ENCODE peak calls at places on chromosomes 11 and 22, in five cellular contexts. R is tibial nerve, Z is cardiac fibroblast, K is astrocyte of the spinal cord, W is heart left ventricle. D is an unnamed sample.

GRCh38 chr11:44316388-44317240 is 6.7 kb upstream of the ALX4 start:
- DNase-seq in R (no peak), Z (no peak), K (no peak), W (no peak), D (no peak)

GRCh38 chr11:134636071-134636470 is 224.0 kb upstream of the B3GAT1 start:
- DNase-seq in R (no peak), Z (no peak), K (no peak), W (no peak), D (no peak)

GRCh38 chr11:102142333-102142732 is 32.1 kb downstream of the YAP1 start:
- DNase-seq in R (no peak), Z (no peak), K (no peak), W (no peak), D (peak; percentile 56)

GRCh38 chr11:2690596-2691354 is 9.0 kb downstream of the KCNQ1OT1 start:
- DNase-seq in R (no peak), Z (no peak), K (no peak), W (no peak), D (no peak)

GRCh38 chr22:25747245-25747944 is 5.4 kb downstream of the MYO18B start:
- DNase-seq in R (no peak), Z (peak; percentile 98), K (peak; percentile 96), W (peak; percentile 66), D (peak; percentile 97)

GRCh38 chr22:23066200-23067022 is 3.9 kb upstream of the GNAZ start:
- DNase-seq in R (no peak), Z (no peak), K (no peak), W (peak; percentile 24), D (no peak)

GRCh38 chr11:43327987-43328386 is 16.2 kb downstream of the API5 start:
- DNase-seq in R (no peak), Z (peak; percentile 98), K (peak; percentile 92), W (no peak), D (peak; percentile 94)

GRCh38 chr11:10664511-10664910 is 29.0 kb downstream of the IRAG1 start:
- DNase-seq in R (no peak), Z (no peak), K (no peak), W (no peak), D (no peak)

GRCh38 chr11:35326266-35326879 is 93.0 kb downstream of the SLC1A2 start:
- DNase-seq in R (no peak), Z (no peak), K (no peak), W (no peak), D (no peak)

GRCh38 chr22:33781396-33781795 is 138.9 kb downstream of the LARGE1 start:
- DNase-seq in R (no peak), Z (peak; percentile 7), K (no peak), W (no peak), D (peak; percentile 79)

GRCh38 chr22:47288640-47289039 is 526.2 kb downstream of the TBC1D22A start:
- DNase-seq in R (no peak), Z (no peak), K (no peak), W (no peak), D (no peak)

GRCh38 chr11:68213135-68213515 is at the start of gene KMT5B:
- DNase-seq in R (no peak), Z (peak; percentile 57), K (peak; percentile 46), W (peak; percentile 80), D (peak; percentile 72)

GRCh38 chr11:19345519-19345847 is 104.7 kb upstream of the E2F8 start:
- DNase-seq in R (no peak), Z (peak; percentile 46), K (no peak), W (peak; percentile 66), D (no peak)

GRCh38 chr22:50002791-50003190 is 9.8 kb downstream of the IL17REL start:
- DNase-seq in R (no peak), Z (peak; percentile 16), K (no peak), W (no peak), D (no peak)

GRCh38 chr22:46803936-46804335 is 41.5 kb downstream of the TBC1D22A start:
- DNase-seq in R (no peak), Z (no peak), K (no peak), W (no peak), D (no peak)

GRCh38 chr22:49996532-49997220 is 15.9 kb downstream of the IL17REL start:
- DNase-seq in R (no peak), Z (no peak), K (no peak), W (no peak), D (no peak)

GRCh38 chr11:127506647-127507046 is 506.1 kb upstream of the KIRREL3 start:
- DNase-seq in R (no peak), Z (no peak), K (no peak), W (no peak), D (no peak)

GRCh38 chr11:72764503-72764902 is 12.3 kb upstream of the ARAP1 start:
- DNase-seq in R (no peak), Z (no peak), K (no peak), W (no peak), D (no peak)

GRCh38 chr22:44351037-44351436 is 38.3 kb upstream of the SHISAL1 start:
- DNase-seq in R (no peak), Z (no peak), K (no peak), W (no peak), D (no peak)

GRCh38 chr22:20436309-20437252 is 1.0 kb downstream of the SCARF2 start:
- DNase-seq in R (no peak), Z (peak; percentile 46), K (peak; percentile 50), W (peak; percentile 72), D (peak; percentile 34)

GRCh38 chr22:49191506-49191980 is 636.1 kb downstream of the BRD1 start:
- DNase-seq in R (no peak), Z (no peak), K (no peak), W (no peak), D (no peak)

GRCh38 chr11:119376197-119376847 is 5.2 kb downstream of the USP2 start:
- DNase-seq in R (no peak), Z (no peak), K (no peak), W (no peak), D (no peak)

GRCh38 chr11:130213143-130213978 is 53.8 kb downstream of the ST14 start:
- DNase-seq in R (no peak), Z (peak; percentile 30), K (peak; percentile 14), W (peak; percentile 83), D (peak; percentile 26)

GRCh38 chr11:82775736-82776346 is 42.2 kb upstream of the FAM181B start:
- DNase-seq in R (no peak), Z (peak; percentile 71), K (peak; percentile 29), W (no peak), D (peak; percentile 61)

GRCh38 chr11:3133456-3134217 is 31.5 kb downstream of the OSBPL5 start:
- DNase-seq in R (no peak), Z (no peak), K (no peak), W (peak; percentile 63), D (no peak)

GRCh38 chr22:46373166-46373565 is 37.7 kb downstream of the TRMU start:
- DNase-seq in R (no peak), Z (no peak), K (no peak), W (peak; percentile 63), D (no peak)

GRCh38 chr11:112902411-112903011 is 58.7 kb upstream of the NCAM1 start:
- DNase-seq in R (no peak), Z (no peak), K (no peak), W (no peak), D (peak; percentile 5)

GRCh38 chr22:49202226-49202625 is 625.4 kb downstream of the BRD1 start:
- DNase-seq in R (no peak), Z (no peak), K (no peak), W (no peak), D (no peak)

GRCh38 chr22:19832476-19833108 is 22.1 kb downstream of the GNB1L start:
- DNase-seq in R (no peak), Z (no peak), K (no peak), W (no peak), D (peak; percentile 42)

GRCh38 chr22:50705219-50705691 is 32.6 kb downstream of the SHANK3 start:
- DNase-seq in R (no peak), Z (peak; percentile 17), K (peak; percentile 81), W (peak; percentile 69), D (peak; percentile 19)

GRCh38 chr11:1401001-1401445 is 11.3 kb downstream of the BRSK2 start:
- DNase-seq in R (no peak), Z (no peak), K (no peak), W (peak; percentile 40), D (no peak)

GRCh38 chr11:46202696-46203391 is 74.6 kb upstream of the CREB3L1 start:
- DNase-seq in R (no peak), Z (no peak), K (no peak), W (no peak), D (no peak)

GRCh38 chr11:112297248-112297866 is 36.7 kb upstream of the PLET1 start:
- DNase-seq in R (no peak), Z (no peak), K (no peak), W (no peak), D (no peak)

GRCh38 chr11:43574949-43575915 is 105.3 kb upstream of the HSD17B12 start:
- DNase-seq in R (no peak), Z (peak; percentile 44), K (peak; percentile 25), W (peak; percentile 49), D (peak; percentile 57)

GRCh38 chr11:69370984-69371709 is 77.2 kb downstream of the MYEOV start:
- DNase-seq in R (no peak), Z (no peak), K (no peak), W (no peak), D (no peak)

DNA sequence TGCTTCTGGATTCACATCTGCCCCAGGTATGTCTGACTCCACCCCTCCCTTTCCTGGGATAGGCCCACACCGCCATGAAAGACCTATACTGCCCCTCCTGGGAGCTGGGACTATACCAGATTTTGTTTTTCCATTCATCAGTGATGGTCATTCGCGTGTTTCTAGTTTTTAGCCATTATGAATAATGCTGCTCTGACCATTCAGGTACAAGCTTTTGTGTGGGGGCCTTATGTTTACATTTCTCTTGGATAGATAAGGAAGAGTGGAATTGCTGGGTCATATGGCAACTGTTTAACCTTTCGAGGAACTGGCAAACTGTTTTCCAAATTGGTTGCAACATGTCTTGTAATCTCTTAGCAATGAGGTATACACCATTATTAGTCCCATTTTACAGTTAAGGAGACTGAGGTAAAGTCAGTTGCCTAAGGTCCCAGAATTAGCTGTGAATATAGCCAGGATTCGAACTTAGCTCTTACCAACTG is 1.2 kb upstream of the TBC1D10A start:
- DNase-seq in R (no peak), Z (no peak), K (no peak), W (no peak), D (no peak)
- TF ChIP-seq CTCF in R (no peak), Z (no peak), K (no peak), W (no peak), D (no peak)

GRCh38 chr11:116192509-116193206 is 580.1 kb downstream of the BUD13 start:
- DNase-seq in R (no peak), Z (no peak), K (no peak), W (no peak), D (no peak)
- H3K4me3 ChIP-seq in R (peak overlapping the region; percentile 51), Z (no peak overlapping the region), K (peak overlapping the region; percentile 46), W (peak overlapping the region; percentile 44), D (no peak overlapping the region)

GRCh38 chr11:114439229-114440120 is at the start of gene REXO2:
- DNase-seq in R (peak; percentile 91), Z (peak; percentile 96), K (peak; percentile 95), W (peak; percentile 97), D (peak; percentile 93)

GRCh38 chr11:114440971-114441810 is 1.9 kb downstream of the REXO2 start:
- DNase-seq in R (no peak), Z (no peak), K (no peak), W (no peak), D (no peak)

GRCh38 chr11:114440121-114440860 is 1.0 kb downstream of the REXO2 start:
- DNase-seq in R (no peak), Z (peak; percentile 21), K (no peak), W (no peak), D (peak; percentile 49)

GRCh38 chr11:114441921-114442320 is 2.7 kb downstream of the REXO2 start:
- DNase-seq in R (no peak), Z (no peak), K (no peak), W (no peak), D (peak; percentile 22)

GRCh38 chr11:114438303-114438702 is 964 bp upstream of the REXO2 start:
- DNase-seq in R (no peak), Z (no peak), K (no peak), W (no peak), D (no peak)
- TF ChIP-seq CTCF in R (no peak), Z (no peak), K (no peak), W (no peak), D (no peak)

GRCh38 chr11:104704888-104705287 is 193.4 kb downstream of the CASP12 start:
- DNase-seq in R (no peak), Z (no peak), K (no peak), W (no peak), D (no peak)
- H3K4me3 ChIP-seq in R (no peak overlapping the region), Z (no peak overlapping the region), K (no peak overlapping the region), W (no peak overlapping the region), D (no peak overlapping the region)